ENCODE peak calls at places on chromosomes 3 and 15, in seven cellular contexts. Q is posterior vena cava; S is tibial artery; I is IMR-90; W is H4; V is glutamatergic neuron; H is stimulated activated CD4-positive, alpha-beta T cell treated with anti-CD3 and anti-CD28 coated beads, Interleukin-1b, Interleukin-23, amount 100 ng/mL, for 48 hours. L is an unnamed sample.

GRCh38 chr3:159128628-159129027 is 326.8 kb downstream of the MFSD1 start:
- DNase-seq in Q (no peak), S (no peak), I (no peak), W (peak; percentile 16), V (no peak), H (no peak), L (peak; percentile 17)

GRCh38 chr3:180375831-180376230 is 226.1 kb upstream of the TTC14 start:
- DNase-seq in Q (no peak), S (no peak), I (no peak), W (no peak), V (no peak), H (no peak), L (no peak)

GRCh38 chr3:39414421-39414907 is 7.9 kb downstream of the RPSA start:
- DNase-seq in Q (no peak), S (no peak), I (no peak), W (no peak), V (no peak), H (no peak), L (no peak)

GRCh38 chr3:179037361-179037760 is 34.2 kb downstream of the ZMAT3 start:
- DNase-seq in Q (peak; percentile 83), S (peak; percentile 85), I (peak; percentile 70), W (peak; percentile 90), V (no peak), H (peak; percentile 75), L (peak; percentile 95)

GRCh38 chr3:109050591-109051167 is 67.3 kb downstream of the MORC1 start:
- DNase-seq in Q (no peak), S (no peak), I (peak; percentile 19), W (peak; percentile 21), V (peak; percentile 17), H (peak; percentile 9), L (peak; percentile 56)

GRCh38 chr3:186451371-186451770 is 89.3 kb upstream of the DGKG start:
- DNase-seq in Q (no peak), S (no peak), I (no peak), W (no peak), V (no peak), H (no peak), L (no peak)

GRCh38 chr3:108406661-108407206 is 103.7 kb downstream of the MYH15 start:
- DNase-seq in Q (no peak), S (no peak), I (peak; percentile 56), W (peak; percentile 34), V (no peak), H (no peak), L (peak; percentile 64)

GRCh38 chr3:21747376-21747775 is 3.6 kb downstream of the ZNF385D start:
- DNase-seq in Q (no peak), S (no peak), I (no peak), W (no peak), V (no peak), H (no peak), L (no peak)

GRCh38 chr3:126484148-126484547 is 8.5 kb upstream of the ZXDC start:
- DNase-seq in Q (no peak), S (no peak), I (no peak), W (no peak), V (no peak), H (no peak), L (no peak)

GRCh38 chr3:173397161-173398110 is at the start of gene NLGN1:
- DNase-seq in Q (peak; percentile 94), S (peak; percentile 83), I (peak; percentile 72), W (peak; percentile 65), V (peak; percentile 79), H (no peak), L (peak; percentile 93)

GRCh38 chr15:100939786-100940185 is 20.6 kb downstream of the LRRK1 start:
- DNase-seq in Q (no peak), S (no peak), I (no peak), W (no peak), V (no peak), H (no peak), L (no peak)

GRCh38 chr15:42273900-42274692 is 863 bp upstream of the TMEM87A start:
- DNase-seq in Q (peak; percentile 91), S (peak; percentile 82), I (peak; percentile 67), W (peak; percentile 14), V (peak; percentile 36), H (peak; percentile 61), L (peak; percentile 59)

GRCh38 chr3:133821767-133822638 is 16.4 kb downstream of the SRPRB start:
- DNase-seq in Q (peak; percentile 83), S (peak; percentile 71), I (peak; percentile 80), W (peak; percentile 77), V (no peak), H (no peak), L (no peak)

GRCh38 chr3:176905331-176905730 is 292.0 kb downstream of the TBL1XR1 start:
- DNase-seq in Q (no peak), S (no peak), I (no peak), W (no peak), V (no peak), H (no peak), L (no peak)

GRCh38 chr3:59273976-59274375 is 224.2 kb upstream of the CFAP20DC start:
- DNase-seq in Q (no peak), S (no peak), I (peak; percentile 55), W (no peak), V (no peak), H (no peak), L (peak; percentile 55)

GRCh38 chr3:37862712-37863551 is 1.3 kb downstream of the CTDSPL start:
- DNase-seq in Q (no peak), S (no peak), I (peak; percentile 75), W (no peak), V (no peak), H (no peak), L (peak; percentile 76)

GRCh38 chr3:117035785-117036184 is 326.2 kb downstream of the TUSC7 start:
- DNase-seq in Q (no peak), S (no peak), I (peak; percentile 30), W (no peak), V (peak; percentile 69), H (no peak), L (no peak)

GRCh38 chr15:98927057-98927456 is 80.5 kb downstream of the PGPEP1L start:
- DNase-seq in Q (no peak), S (no peak), I (peak; percentile 39), W (no peak), V (no peak), H (no peak), L (no peak)

GRCh38 chr3:23372296-23372695 is 169.2 kb downstream of the UBE2E2 start:
- DNase-seq in Q (no peak), S (no peak), I (no peak), W (no peak), V (no peak), H (no peak), L (no peak)

GRCh38 chr15:100824211-100824610 is 55.4 kb upstream of the ALDH1A3 start:
- DNase-seq in Q (no peak), S (no peak), I (no peak), W (no peak), V (no peak), H (no peak), L (no peak)